ENCODE peak calls at places on chromosomes 6 and 20, in six cellular contexts. One of them, this sample, is unnamed.

GRCh38 chr6:35634316-35634715 is 54.4 kb downstream of the FKBP5 start:
- DNase-seq in T1000: no peak
- DNase-seq in NCI-H1092 treated with DMSO at 0.1 percent for 48 hours: no peak
- DNase-seq in B cell: no peak
- DNase-seq in psoas muscle: peak; percentile 33
- DNase-seq in LoVo: no peak
- DNase-seq in this sample: no peak

GRCh38 chr6:153673214-153673613 is 365.8 kb upstream of the OPRM1 start:
- DNase-seq in T1000: no peak
- DNase-seq in NCI-H1092 treated with DMSO at 0.1 percent for 48 hours: no peak
- DNase-seq in B cell: no peak
- DNase-seq in psoas muscle: no peak
- DNase-seq in LoVo: no peak
- DNase-seq in this sample: no peak

GRCh38 chr20:10448270-10449156 is 13.4 kb downstream of the SLX4IP start:
- DNase-seq in T1000: no peak
- DNase-seq in NCI-H1092 treated with DMSO at 0.1 percent for 48 hours: no peak
- DNase-seq in B cell: no peak
- DNase-seq in psoas muscle: no peak
- DNase-seq in LoVo: no peak
- DNase-seq in this sample: peak; percentile 16

GRCh38 chr20:43938017-43938655 is 23.5 kb downstream of the TOX2 start:
- DNase-seq in T1000: no peak
- DNase-seq in NCI-H1092 treated with DMSO at 0.1 percent for 48 hours: no peak
- DNase-seq in B cell: no peak
- DNase-seq in psoas muscle: no peak
- DNase-seq in LoVo: no peak
- DNase-seq in this sample: no peak

GRCh38 chr6:165308926-165309731 is at the start of gene C6orf118:
- DNase-seq in T1000: peak; percentile 55
- DNase-seq in NCI-H1092 treated with DMSO at 0.1 percent for 48 hours: peak; percentile 92
- DNase-seq in B cell: no peak
- DNase-seq in psoas muscle: no peak
- DNase-seq in LoVo: no peak
- DNase-seq in this sample: no peak

GRCh38 chr6:958531-958930 is 265.6 kb upstream of the EXOC2 start:
- DNase-seq in T1000: peak; percentile 44
- DNase-seq in NCI-H1092 treated with DMSO at 0.1 percent for 48 hours: no peak
- DNase-seq in B cell: no peak
- DNase-seq in psoas muscle: no peak
- DNase-seq in LoVo: no peak
- DNase-seq in this sample: peak; percentile 66

GRCh38 chr6:40328376-40328987 is 258.7 kb downstream of the LRFN2 start:
- DNase-seq in T1000: no peak
- DNase-seq in NCI-H1092 treated with DMSO at 0.1 percent for 48 hours: peak; percentile 66
- DNase-seq in B cell: no peak
- DNase-seq in psoas muscle: no peak
- DNase-seq in LoVo: peak; percentile 22
- DNase-seq in this sample: no peak

GRCh38 chr20:235891-236290 is 8.8 kb downstream of the DEFB129 start:
- DNase-seq in T1000: no peak
- DNase-seq in NCI-H1092 treated with DMSO at 0.1 percent for 48 hours: no peak
- DNase-seq in B cell: no peak
- DNase-seq in psoas muscle: no peak
- DNase-seq in LoVo: peak; percentile 12
- DNase-seq in this sample: no peak

GRCh38 chr6:137370871-137371633 is 123.1 kb downstream of the OLIG3 start:
- DNase-seq in T1000: no peak
- DNase-seq in NCI-H1092 treated with DMSO at 0.1 percent for 48 hours: no peak
- DNase-seq in B cell: no peak
- DNase-seq in psoas muscle: no peak
- DNase-seq in LoVo: no peak
- DNase-seq in this sample: peak; percentile 23